ENCODE peak calls at places on chromosomes 12 and 14, in five cellular contexts. O is retina, Y is glomerular endothelial cell, M is NCI-H446 treated with DMSO at 0.1 percent for 48 hours, W is NCI-H1092 treated with DMSO at 0.1 percent for 48 hours. I is an unnamed sample.

GRCh38 chr12:121610239-121611149 is 15.8 kb upstream of the ORAI1 start:
- DNase-seq in W (no peak), M (no peak), Y (no peak), O (peak), I (no peak)

GRCh38 chr12:15899282-15899870 is 11.8 kb upstream of the DERA start:
- DNase-seq in M (peak), O (no peak), Y (no peak), W (peak), I (no peak)

GRCh38 chr12:101004891-101005290 is 205.1 kb downstream of the SLC5A8 start:
- DNase-seq in O (no peak), M (no peak), Y (no peak), W (no peak), I (no peak)

GRCh38 chr12:65670775-65671174 is 153.5 kb upstream of the HMGA2 start:
- DNase-seq in O (no peak), Y (no peak), W (no peak), M (no peak), I (no peak)

GRCh38 chr14:100281286-100282082 is 24.8 kb downstream of the SLC25A29 start:
- DNase-seq in O (no peak), W (no peak), M (no peak), Y (no peak), I (no peak)

GRCh38 chr12:4850857-4851380 is 58.8 kb upstream of the KCNA1 start:
- DNase-seq in Y (no peak), M (no peak), W (no peak), O (no peak), I (no peak)

GRCh38 chr14:67627519-67627918 is 7.8 kb downstream of the ARG2 start:
- DNase-seq in O (no peak), W (no peak), M (no peak), Y (no peak), I (no peak)

GRCh38 chr14:75053396-75054289 is 2.4 kb upstream of the MLH3 start:
- DNase-seq in W (no peak), O (no peak), M (no peak), Y (no peak), I (no peak)

GRCh38 chr12:92496790-92497189 is 206.0 kb upstream of the PLEKHG7 start:
- DNase-seq in W (no peak), O (no peak), Y (no peak), M (no peak), I (no peak)

GRCh38 chr12:138898-139534 is 72.4 kb downstream of the IQSEC3 start:
- DNase-seq in Y (no peak), W (no peak), M (no peak), O (peak), I (no peak)

GRCh38 chr12:5232291-5232690 is 188.6 kb downstream of the KCNA5 start:
- DNase-seq in Y (no peak), W (peak), O (no peak), M (no peak), I (no peak)

GRCh38 chr12:31003861-31004640 is 69.6 kb upstream of the DDX11 start:
- DNase-seq in O (no peak), W (no peak), Y (no peak), M (no peak), I (no peak)

GRCh38 chr12:49838973-49839633 is 3.8 kb downstream of the BCDIN3D start:
- DNase-seq in Y (no peak), M (peak), O (peak), W (no peak), I (no peak)

GRCh38 chr12:119859241-119859640 is 17.9 kb downstream of the CIT start:
- DNase-seq in O (no peak), Y (no peak), W (no peak), M (no peak), I (no peak)

GRCh38 chr14:98602983-98603382 is 669.0 kb downstream of the BCL11B start:
- DNase-seq in O (no peak), W (no peak), Y (no peak), M (no peak), I (no peak)

GRCh38 chr12:118356809-118357326 is 15.8 kb downstream of the TAOK3 start:
- DNase-seq in O (no peak), M (no peak), W (no peak), Y (no peak), I (no peak)

GRCh38 chr12:6370994-6371754 is 4.2 kb downstream of the SCNN1A start:
- DNase-seq in Y (no peak), M (no peak), O (peak), W (peak), I (no peak)

GRCh38 chr12:52673713-52674415 is 6.3 kb downstream of the KRT1 start:
- DNase-seq in M (no peak), Y (no peak), W (no peak), O (no peak), I (no peak)

GRCh38 chr12:57545809-57546437 is 1.1 kb downstream of the DCTN2 start:
- DNase-seq in W (no peak), M (no peak), Y (no peak), O (no peak), I (no peak)

GRCh38 chr14:73259837-73260236 is 22.5 kb downstream of the PAPLN start:
- DNase-seq in O (no peak), Y (no peak), M (no peak), W (no peak), I (peak)

I was measured in activated B cell treated with CpG ODN at 0.5 μM for 24 hours.